ENCODE peak calls at places on chromosomes 2 and 18, in eight cellular contexts. V is HepG2, Z is trophoblast cell, X is tibial artery, H is sigmoid colon, T is cardiac fibroblast, A is NT2/D1, I is brain microvascular endothelial cell. G is an unnamed sample.

GRCh38 chr2:150141241-150142001 is 346.0 kb downstream of the RND3 start:
- DNase-seq in H (no peak), A (no peak), I (peak), Z (no peak), T (no peak), V (no peak), X (no peak), G (no peak)

GRCh38 chr2:166106431-166107015 is 21.3 kb downstream of the SCN1A start:
- DNase-seq in I (no peak), H (no peak), Z (no peak), V (peak), X (no peak), A (peak), T (peak), G (peak)

GRCh38 chr18:50218432-50219197 is 23.7 kb upstream of the MYO5B start:
- DNase-seq in H (no peak), A (no peak), T (peak), V (peak), Z (no peak), I (peak), X (no peak), G (peak)

GRCh38 chr2:200086911-200087310 is 131.5 kb downstream of the MAIP1 start:
- DNase-seq in I (no peak), A (no peak), T (no peak), V (no peak), X (no peak), Z (no peak), H (no peak), G (no peak)

GRCh38 chr2:19120941-19121750 is 237.3 kb downstream of the OSR1 start:
- DNase-seq in V (peak), I (peak), T (peak), Z (no peak), X (no peak), H (no peak), A (no peak), G (no peak)

GRCh38 chr18:61333746-61334490 is 688 bp downstream of the CDH20 start:
- DNase-seq in V (no peak), I (no peak), H (no peak), T (peak), A (peak), Z (no peak), X (no peak), G (peak)

GRCh38 chr18:57003342-57003741 is 143.5 kb upstream of the BOD1L2 start:
- DNase-seq in I (no peak), H (no peak), Z (no peak), T (no peak), A (no peak), V (no peak), X (no peak), G (no peak)

GRCh38 chr2:37020887-37021796 is 54.8 kb upstream of the STRN start:
- DNase-seq in X (no peak), V (no peak), H (no peak), I (no peak), T (peak), A (no peak), Z (no peak), G (no peak)

GRCh38 chr18:39414009-39414700 is 1848.6 kb upstream of the CELF4 start:
- DNase-seq in T (peak), X (no peak), A (no peak), I (peak), H (no peak), V (no peak), Z (no peak), G (no peak)

GRCh38 chr18:10705291-10705690 is 179.5 kb downstream of the NAPG start:
- DNase-seq in T (no peak), I (no peak), V (no peak), Z (no peak), X (no peak), A (no peak), H (no peak), G (no peak)

GRCh38 chr18:21243041-21243431 is 1.0 kb downstream of the GREB1L start:
- DNase-seq in I (no peak), A (no peak), H (no peak), T (no peak), X (no peak), V (no peak), Z (no peak), G (peak)

GRCh38 chr2:240810199-240810598 is 9.8 kb downstream of the KIF1A start:
- DNase-seq in V (peak), I (no peak), T (no peak), H (no peak), X (no peak), Z (no peak), A (no peak), G (peak)

DNA sequence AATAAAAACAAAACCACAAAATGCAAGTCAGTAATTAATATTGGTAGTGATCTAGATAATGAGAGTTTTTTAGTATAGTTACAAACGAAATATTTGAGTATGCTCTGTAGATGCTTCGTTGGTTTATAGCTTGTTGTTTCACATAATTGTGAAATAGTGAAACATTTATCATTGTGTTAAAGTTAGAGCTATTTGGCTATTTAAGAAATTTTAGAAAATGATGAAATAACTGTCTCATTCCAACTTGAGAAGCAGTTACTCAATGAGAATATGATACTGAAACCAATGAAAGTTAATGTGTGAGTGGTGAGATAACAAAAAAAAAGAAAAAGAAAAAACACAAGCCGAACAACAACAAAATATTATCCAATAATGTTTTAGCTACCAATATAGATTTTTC is 475.6 kb upstream of the ZEB2 start:
- DNase-seq in I (no peak), H (no peak), T (peak), V (no peak), A (no peak), Z (no peak), X (no peak), G (no peak)
- H3K4me3 ChIP-seq in I (no peak), H (no peak), T (no peak), V (no peak), A (no peak), Z (no peak), X (no peak), G (no peak)

GRCh38 chr2:232420073-232420454 is 13.4 kb downstream of the ALPG start:
- DNase-seq in T (no peak), H (peak), A (no peak), I (no peak), V (no peak), Z (no peak), X (peak), G (no peak)

GRCh38 chr2:232421189-232421785 is 14.6 kb downstream of the ALPG start:
- DNase-seq in X (no peak), I (no peak), H (peak), Z (no peak), V (no peak), A (no peak), T (no peak), G (no peak)

GRCh38 chr2:232422051-232422450 is 15.4 kb downstream of the ALPG start:
- DNase-seq in V (no peak), Z (no peak), T (no peak), X (no peak), H (no peak), I (no peak), A (no peak), G (no peak)

GRCh38 chr2:232419245-232420072 is 12.8 kb downstream of the ALPG start:
- DNase-seq in V (no peak), I (no peak), A (no peak), Z (no peak), X (peak), H (peak), T (no peak), G (no peak)

DNA sequence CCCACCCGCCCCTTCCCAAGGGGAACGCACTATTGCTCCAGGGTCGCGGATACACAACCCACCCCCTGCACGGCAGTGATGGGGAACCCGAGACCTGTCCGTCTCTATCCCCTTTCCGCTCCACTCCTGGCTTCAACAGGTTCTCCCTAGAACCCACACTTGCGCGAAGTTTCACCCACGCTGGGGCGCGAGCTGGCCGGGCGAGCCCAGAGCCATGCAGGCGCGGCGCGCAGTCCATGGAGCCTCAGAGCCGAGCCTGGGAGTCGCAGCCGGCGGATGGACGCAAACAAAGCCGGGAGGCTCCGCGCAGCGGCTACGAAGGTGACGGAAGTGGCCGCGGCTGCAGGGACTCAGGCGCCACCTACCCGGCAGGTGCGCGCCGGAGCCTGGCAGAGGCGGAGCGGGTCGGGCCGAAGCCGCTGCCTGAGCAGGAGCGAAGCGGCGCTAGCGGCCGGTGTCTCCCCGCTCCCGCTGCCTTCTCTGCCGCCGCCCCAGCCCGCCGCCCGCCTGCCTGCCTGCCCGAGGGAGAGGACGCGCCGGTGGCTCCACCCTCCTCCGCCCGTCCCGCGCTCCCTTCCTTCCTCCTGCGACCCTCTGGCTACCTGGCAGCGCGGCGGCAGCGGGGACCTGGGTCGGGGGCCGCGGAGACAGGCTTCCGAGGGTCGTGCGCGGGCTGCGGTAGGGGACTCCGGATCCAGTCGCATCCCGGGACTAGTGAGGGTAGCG is 14.0 kb downstream of the ALPG start:
- DNase-seq in T (peak), V (peak), X (no peak), A (no peak), Z (peak), H (no peak), I (no peak), G (no peak)
- H3K4me3 ChIP-seq in T (no peak), V (peak), X (no peak), A (peak), Z (peak), H (no peak), I (no peak), G (no peak)

DNA sequence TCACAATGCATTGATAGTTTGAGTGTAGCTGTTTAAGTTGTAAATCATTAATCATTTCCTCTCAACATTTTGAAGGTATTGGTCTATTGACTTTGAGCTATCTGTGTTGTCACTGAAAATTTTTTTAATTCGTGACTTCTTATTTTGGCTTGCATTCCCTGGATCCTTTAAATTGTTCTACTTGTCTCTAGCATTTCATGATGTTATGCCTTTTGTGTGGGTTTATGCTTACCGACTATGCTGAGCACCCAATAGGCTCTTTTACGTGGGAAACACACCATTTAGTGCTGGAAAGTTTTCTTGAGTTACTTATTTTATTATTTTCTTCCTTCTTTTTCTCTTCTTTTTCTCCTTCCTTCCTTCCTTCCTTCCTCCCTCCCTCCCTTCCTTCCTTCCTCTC is 31.3 kb upstream of the NXPH2 start:
- DNase-seq in A (no peak), Z (no peak), T (no peak), V (no peak), X (no peak), I (no peak), H (no peak), G (no peak)
- H3K4me3 ChIP-seq in A (no peak), Z (no peak), T (no peak), V (no peak), X (no peak), I (no peak), H (no peak), G (no peak)

GRCh38 chr18:65592419-65592818 is 158.4 kb upstream of the CDH7 start:
- DNase-seq in H (no peak), V (no peak), I (no peak), A (no peak), Z (no peak), X (no peak), T (no peak), G (no peak)

DNA sequence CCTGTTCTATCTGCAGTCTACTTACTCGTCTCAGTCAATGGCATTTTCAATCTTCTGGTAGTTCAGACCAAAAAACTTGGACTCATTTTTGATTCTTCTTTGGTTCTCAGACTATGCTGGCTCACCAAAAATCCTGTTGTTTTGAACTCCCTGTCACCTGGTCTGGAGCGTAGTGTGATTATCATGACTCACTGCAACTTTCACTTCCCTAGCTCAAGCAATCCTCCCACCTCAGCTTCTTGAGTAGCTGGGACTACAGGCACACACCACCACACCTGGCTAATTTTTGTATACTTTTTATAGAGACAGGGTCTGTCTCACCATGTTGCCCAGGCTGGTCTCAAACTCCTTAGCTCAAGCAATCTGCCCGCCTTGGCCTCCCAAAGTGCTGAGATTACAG is 163.3 kb upstream of the CDH7 start:
- DNase-seq in V (no peak), Z (no peak), A (no peak), T (no peak), H (no peak), I (no peak), X (no peak), G (no peak)
- H3K4me3 ChIP-seq in V (no peak), Z (no peak), A (no peak), T (no peak), H (no peak), I (no peak), X (no peak), G (no peak)

DNA sequence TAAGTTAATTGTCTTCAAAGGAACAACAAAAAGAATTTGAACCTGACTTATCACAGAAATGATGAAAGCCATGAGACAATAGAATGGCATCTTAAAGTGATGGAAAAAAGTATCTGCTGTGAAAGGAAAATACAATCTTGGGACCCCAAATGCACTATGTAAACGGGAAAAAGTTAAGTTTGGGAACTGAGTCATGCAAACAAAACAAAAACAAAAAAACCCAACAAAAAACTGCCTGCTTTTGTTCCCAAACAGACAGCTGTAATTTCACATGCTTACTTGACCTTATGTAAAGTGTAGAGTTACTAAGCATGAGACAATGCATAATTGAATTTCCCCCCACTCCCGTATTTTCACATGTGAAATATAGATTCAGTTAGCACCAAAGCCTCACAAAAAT is 122.1 kb upstream of the RBMS1 start:
- DNase-seq in I (no peak), V (no peak), Z (no peak), A (no peak), T (no peak), X (no peak), H (no peak), G (no peak)
- H3K4me3 ChIP-seq in I (no peak), V (no peak), Z (no peak), A (no peak), T (no peak), X (no peak), H (no peak), G (no peak)

DNA sequence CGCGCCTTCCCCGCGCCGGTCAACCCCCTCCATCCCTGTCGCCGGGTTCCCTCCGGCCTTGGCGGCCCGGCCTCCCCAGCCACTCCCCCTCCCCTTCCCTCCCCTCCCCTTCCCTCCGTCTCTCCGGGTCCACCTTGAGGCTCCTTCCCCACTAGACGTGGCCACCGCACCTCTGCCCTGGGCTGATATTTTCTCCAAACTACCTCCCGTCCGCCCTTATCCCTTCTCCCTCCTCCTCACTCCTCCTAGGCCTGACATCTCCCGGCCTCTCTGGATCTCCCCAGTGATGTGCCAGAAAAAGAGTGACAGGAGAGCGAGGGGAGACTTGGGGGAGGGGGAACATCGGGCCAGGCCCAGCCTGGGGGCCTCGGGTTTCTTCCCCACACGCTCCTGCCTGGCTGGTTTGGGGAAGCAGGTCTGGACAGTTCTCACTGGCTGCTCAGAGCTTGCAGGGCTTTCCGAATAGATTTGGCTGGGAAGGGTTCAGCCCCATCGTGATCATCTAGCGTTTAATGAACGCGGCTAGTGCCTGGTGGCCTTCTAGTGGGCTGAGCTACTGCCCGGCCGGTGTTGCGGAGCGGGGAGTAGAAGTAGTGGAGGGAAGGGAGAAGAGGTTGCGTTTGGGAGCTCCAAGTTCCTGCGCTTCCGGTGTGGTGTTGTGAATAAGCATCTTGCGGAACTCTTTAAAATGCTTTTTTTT is 641 bp downstream of the MAPRE3 start:
- DNase-seq in I (no peak), Z (peak), X (peak), H (no peak), A (peak), V (no peak), T (peak), G (peak)
- H3K4me3 ChIP-seq in I (peak), Z (peak), X (peak), H (peak), A (peak), V (peak), T (peak), G (peak)

GRCh38 chr18:63207825-63208224 is 111.7 kb downstream of the BCL2 start:
- DNase-seq in V (no peak), T (no peak), H (no peak), X (no peak), Z (no peak), I (no peak), A (no peak), G (no peak)
- H3K4me3 ChIP-seq in V (no peak), T (no peak), H (no peak), X (no peak), Z (no peak), I (no peak), A (no peak), G (no peak)

G was measured in HAP-1.